ENCODE peak calls at places on chromosomes 1 and 21, in five cellular contexts. Z is H9, V is H1, Q is neuronal stem cell, T is mesenchymal stem cell. Y is an unnamed sample.

GRCh38 chr1:234212764-234213406 is 160.4 kb upstream of the COA6 start:
- DNase-seq in Z (peak), V (no peak), Q (no peak), T (no peak), Y (peak)

GRCh38 chr1:39829791-39830533 is 41.3 kb upstream of the BMP8B start:
- DNase-seq in Z (no peak), V (no peak), Q (no peak), T (peak), Y (peak)

GRCh38 chr1:192382758-192383157 is 66.0 kb downstream of the RGS21 start:
- DNase-seq in Z (no peak), V (no peak), Q (no peak), T (no peak), Y (peak)

GRCh38 chr1:7899741-7900140 is 40.9 kb downstream of the TNFRSF9 start:
- DNase-seq in Z (no peak), V (no peak), Q (no peak), T (peak), Y (no peak)

GRCh38 chr1:26317612-26318337 is at the start of gene CD52:
- DNase-seq in Z (peak), V (no peak), Q (no peak), T (no peak), Y (peak)

GRCh38 chr1:25700124-25700523 is 83.5 kb downstream of the MAN1C1 start:
- DNase-seq in Z (no peak), V (no peak), Q (no peak), T (peak), Y (no peak)

GRCh38 chr1:10943991-10944730 is 68.3 kb upstream of the TARDBP start:
- DNase-seq in Z (no peak), V (no peak), Q (no peak), T (peak), Y (no peak)

GRCh38 chr21:23601549-23601948 is 2005.7 kb downstream of the MRPL39 start:
- DNase-seq in Z (no peak), V (no peak), Q (no peak), T (no peak), Y (no peak)

GRCh38 chr1:181089777-181090505 is 1.4 kb downstream of the IER5 start:
- DNase-seq in Z (peak), V (peak), Q (no peak), T (peak), Y (peak)

GRCh38 chr21:41659791-41660560 is 106.9 kb downstream of the RIPK4 start:
- DNase-seq in Z (no peak), V (no peak), Q (no peak), T (no peak), Y (no peak)

DNA sequence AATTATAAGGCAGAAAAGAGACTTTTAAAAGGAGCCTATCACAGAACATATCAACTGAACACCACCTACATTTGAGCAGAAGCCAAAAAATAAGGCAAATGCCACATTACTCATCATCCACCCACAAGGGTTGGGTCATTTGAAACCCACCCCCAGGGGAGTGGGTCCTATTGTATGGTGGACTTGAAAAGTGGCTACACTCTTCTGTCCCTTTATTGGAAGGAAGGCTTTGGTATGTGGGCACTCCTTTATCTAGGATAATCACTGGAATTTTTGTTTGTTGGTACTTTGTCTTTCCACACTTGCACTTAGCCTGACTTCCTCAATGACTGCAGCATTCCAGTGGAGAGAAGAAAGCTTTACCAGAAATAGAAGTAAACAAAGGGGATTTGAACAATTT is 157.2 kb upstream of the COL11A1 start:
- DNase-seq in Z (no peak), V (no peak), Q (peak), T (peak), Y (no peak)
- H2BK15ac ChIP-seq in Z (no peak), V (no peak), Q (no peak), T (no peak), Y (no peak)

GRCh38 chr21:38925923-38926322 is 120.2 kb downstream of the ETS2 start:
- DNase-seq in Z (no peak), V (no peak), Q (no peak), T (peak), Y (no peak)
- H2BK15ac ChIP-seq in Z (no peak), V (no peak), Q (no peak), T (no peak), Y (no peak)

GRCh38 chr1:28910379-28911125 is 3.8 kb upstream of the EPB41 start:
- DNase-seq in Z (no peak), V (no peak), Q (no peak), T (no peak), Y (no peak)

GRCh38 chr1:28913786-28914227 is 562 bp upstream of the EPB41 start:
- DNase-seq in Z (no peak), V (no peak), Q (no peak), T (no peak), Y (no peak)

GRCh38 chr1:28917757-28918118 is 3.4 kb downstream of the EPB41 start:
- DNase-seq in Z (no peak), V (no peak), Q (no peak), T (no peak), Y (no peak)

GRCh38 chr1:28915036-28915895 is 897 bp downstream of the EPB41 start:
- DNase-seq in Z (peak), V (peak), Q (peak), T (peak), Y (peak)

DNA sequence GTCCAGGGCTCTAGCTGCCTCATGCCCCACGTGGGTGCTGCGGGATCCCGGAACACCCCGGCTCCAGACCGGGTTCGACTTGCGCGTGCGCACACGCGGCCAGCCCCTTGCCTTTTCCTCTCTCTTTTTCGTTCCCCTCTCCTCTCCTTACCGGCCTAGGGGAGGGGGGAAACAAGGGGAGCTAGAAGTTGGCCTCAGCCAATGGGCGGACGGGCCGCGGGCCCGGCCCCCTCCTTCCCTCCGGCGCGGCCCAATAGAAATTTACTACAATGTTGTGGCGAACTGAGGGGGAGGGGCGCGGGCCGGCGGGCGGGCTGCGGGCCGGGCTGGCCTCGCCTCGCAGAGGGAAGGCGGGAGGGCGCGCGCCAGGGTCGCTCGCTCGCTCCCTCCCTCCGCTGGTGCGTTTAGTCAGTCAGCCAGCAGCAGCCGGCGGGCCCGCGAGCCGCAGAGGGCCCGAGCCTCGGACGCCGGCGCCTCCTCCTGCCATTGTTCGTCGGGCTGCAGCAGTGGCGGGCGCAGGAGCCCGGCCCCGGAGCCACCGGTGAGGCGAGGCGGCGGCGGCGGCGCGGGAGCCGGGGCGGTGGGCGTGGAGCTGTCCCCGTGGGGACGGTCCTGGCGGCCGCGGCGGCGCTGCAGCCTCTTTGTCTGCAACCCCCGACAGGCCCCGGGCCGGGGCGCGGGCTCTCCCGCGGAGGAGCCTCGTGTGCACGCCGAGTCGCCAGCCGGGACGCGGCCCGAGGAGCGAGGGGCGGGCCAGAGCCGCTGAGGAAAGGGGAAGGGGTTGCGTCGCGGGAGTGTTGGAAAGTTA is at the start of gene EPB41:
- DNase-seq in Z (peak), V (peak), Q (peak), T (peak), Y (peak)
- H2BK15ac ChIP-seq in Z (no peak), V (peak), Q (no peak), T (peak), Y (no peak)

DNA sequence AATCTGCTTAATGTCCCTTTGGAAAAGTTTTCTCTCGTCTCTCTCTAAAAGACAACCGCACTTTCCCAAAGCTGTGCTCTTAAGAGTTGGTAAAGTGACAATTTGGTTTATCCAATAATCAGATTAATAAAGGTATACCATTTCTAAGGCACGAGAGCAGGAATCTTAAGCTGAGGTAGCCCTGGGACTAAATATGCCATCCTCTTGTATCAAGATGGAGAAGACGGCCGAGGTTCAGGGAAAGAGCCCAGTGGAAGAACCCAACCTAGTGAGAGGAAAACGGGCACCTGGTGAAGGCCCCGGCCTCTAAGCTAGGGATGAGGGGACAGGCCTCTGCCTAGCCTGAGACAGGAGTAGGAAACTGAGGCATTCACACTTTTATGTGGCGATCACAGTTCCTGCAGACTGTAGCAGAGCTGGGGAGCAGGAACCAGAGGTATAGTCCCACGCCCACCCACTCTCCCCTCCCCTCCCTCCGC is 334 bp upstream of the SARS1 start:
- DNase-seq in Z (no peak), V (no peak), Q (no peak), T (no peak), Y (no peak)
- H2BK15ac ChIP-seq in Z (no peak), V (peak), Q (no peak), T (no peak), Y (no peak)

DNA sequence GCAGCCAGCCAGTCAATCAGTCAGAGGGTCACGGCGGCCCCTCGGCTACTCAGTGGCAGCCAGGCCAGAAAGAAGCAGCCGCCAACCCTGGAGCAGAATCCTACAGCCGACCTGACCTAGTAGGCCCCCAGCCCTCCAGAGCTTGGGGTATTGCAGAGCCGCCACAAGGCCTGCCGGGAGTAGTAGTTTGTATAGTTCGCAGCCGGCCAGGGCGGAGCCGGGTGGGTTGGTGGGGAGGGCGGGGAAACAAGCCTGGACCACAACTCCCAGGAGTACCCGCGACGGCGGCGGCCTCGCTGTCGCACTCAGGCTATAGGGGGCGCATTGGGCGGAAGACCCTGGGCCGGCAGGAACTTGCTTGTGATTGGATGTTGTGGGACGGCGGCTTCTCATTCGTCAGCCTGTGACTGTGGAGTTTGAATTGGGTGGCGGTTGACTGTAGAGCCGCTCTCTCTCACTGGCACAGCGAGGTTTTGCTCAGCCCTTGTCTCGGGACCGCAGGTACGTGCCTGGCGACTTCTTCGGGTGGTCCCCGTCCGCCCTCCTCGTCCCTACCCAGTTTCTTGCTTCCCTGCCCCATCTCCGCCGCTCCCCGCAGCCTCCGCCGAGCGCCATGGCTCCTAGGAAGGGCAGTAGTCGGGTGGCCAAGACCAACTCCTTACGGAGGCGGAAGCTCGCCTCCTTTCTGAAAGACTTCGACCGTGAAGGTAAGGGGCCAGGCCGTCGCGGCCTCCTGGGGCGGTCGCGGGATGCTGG is at the start of gene CDCA8:
- DNase-seq in Z (peak), V (peak), Q (peak), T (peak), Y (peak)
- H2BK15ac ChIP-seq in Z (no peak), V (peak), Q (peak), T (peak), Y (no peak)

DNA sequence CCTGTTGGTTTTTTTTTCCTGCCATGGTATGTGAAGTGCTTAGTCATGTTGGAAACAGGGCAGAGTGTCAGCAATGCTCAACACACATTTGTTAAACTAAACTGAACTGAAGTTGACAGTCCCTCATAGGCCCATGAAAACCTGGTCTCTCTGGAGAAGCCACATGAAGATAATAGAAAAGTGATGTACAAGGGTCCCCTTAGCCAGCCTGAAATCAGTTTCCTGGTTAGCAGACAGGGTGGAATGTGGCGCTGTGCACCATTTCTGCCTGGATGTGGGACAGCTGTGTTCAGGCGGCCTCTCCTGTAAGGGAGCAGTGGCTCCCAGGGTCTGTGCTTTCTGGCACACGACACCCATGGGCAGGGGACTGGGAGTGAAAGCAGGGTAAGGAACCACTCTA is 9.9 kb upstream of the CHI3L1 start:
- DNase-seq in Z (peak), V (no peak), Q (no peak), T (no peak), Y (peak)
- H2BK15ac ChIP-seq in Z (no peak), V (no peak), Q (no peak), T (peak), Y (no peak)

GRCh38 chr1:32100359-32100758 is 7.5 kb upstream of the KPNA6 start:
- DNase-seq in Z (no peak), V (no peak), Q (no peak), T (no peak), Y (no peak)
- H2BK15ac ChIP-seq in Z (no peak), V (no peak), Q (no peak), T (no peak), Y (no peak)

DNA sequence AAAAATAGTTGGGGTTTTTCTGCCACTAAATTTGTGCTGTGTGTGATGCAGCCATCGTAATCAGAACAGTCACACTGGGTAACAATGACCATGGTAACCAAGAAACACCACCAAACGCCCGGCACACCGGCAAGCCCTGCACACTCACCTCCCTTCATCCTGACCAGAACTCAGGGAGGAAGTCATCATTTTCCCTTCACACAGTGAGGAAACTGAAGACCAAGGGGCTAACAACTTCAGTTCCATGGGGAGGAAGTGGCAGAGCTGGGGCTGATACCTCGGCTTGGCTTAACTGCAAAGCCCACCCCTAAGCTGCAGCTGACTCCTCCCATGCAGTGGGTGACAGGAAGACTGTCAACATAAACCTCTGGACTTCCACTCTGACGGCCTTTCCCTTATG is 69.3 kb upstream of the BCAR3 start:
- DNase-seq in Z (no peak), V (no peak), Q (no peak), T (no peak), Y (peak)
- H2BK15ac ChIP-seq in Z (no peak), V (no peak), Q (no peak), T (peak), Y (no peak)

DNA sequence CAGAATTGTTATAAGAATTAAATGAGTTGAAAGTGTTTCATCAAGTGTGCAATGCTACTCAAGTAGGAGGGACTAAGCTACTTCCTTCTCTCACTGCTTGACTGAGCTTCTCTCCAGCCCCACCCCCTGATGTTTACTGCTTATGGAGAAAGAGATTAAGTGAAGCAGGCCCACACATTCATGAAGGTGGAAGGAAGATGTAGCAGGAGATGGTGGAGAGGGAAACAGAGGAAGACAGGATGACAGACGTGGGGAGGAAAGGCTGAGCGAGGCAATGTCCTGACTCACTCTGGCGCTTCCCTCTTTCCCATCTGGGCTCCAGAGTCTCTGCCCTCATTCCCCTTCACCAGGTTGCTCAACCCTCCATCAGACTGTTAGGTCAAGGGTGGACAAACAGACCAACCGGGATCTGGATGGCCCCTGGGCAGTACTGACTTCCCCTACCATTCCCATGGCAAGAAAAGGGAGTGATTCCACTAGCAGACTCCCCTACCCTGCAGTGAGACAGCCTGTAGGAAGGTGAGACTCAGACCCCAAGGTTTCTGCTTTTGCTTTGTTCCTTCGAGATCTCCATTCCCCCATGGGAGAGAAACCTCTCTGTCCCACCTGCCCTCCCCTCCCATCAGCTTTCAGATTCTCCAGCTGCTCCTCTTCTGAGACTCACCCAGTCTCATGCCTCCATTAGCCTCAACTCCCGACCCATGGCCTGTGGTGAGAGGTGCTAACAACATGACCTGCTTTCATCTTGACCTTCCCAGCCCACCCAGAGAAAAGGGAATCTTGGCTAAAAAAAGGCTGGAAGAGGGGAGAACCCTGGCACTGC is 3.1 kb upstream of the ARHGEF2 start:
- DNase-seq in Z (no peak), V (no peak), Q (no peak), T (peak), Y (no peak)
- H2BK15ac ChIP-seq in Z (no peak), V (no peak), Q (no peak), T (peak), Y (no peak)

DNA sequence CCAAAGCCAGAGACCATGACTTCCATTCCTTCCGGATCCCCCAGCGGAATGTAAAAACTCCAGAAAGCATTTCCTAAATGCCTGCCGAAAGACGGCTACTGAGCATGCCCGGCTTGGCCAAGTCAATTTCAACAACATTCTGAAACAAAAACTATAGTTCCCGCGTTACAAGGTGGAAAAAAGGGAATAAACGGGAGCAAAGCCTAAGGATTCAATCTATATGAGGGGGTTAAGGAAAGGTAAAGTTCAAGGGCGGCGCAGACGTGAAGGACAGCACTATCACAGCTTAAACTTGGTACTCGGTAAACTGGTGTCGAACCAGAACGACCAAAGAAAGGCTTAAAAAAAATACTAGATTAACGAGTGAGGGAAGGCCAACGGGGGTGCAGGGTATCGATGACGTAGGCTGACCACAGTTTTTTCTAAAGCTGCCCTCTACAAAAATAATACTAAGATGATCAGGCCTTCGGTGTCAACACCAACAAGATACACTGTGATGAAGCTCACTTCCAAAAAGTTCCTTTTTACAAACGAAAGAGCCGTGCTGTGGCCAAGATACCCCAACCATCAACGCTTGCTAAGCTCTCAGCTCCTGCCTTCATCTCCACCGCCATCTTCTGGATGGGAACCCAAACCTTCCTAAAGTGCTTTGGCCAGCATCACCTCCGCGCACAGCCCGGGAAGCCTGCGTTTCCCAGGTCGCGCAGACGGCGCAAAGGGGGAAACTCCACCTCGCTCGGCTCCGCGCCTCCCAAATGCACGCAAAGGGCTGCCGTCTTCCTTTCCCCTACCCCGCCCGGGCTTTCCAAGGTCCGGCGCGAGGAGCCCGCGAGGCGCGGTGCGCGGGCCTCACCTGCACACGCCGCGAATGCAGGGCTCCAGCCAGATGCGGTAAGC is 730 bp downstream of the USP48 start:
- DNase-seq in Z (peak), V (no peak), Q (peak), T (peak), Y (peak)
- H2BK15ac ChIP-seq in Z (no peak), V (peak), Q (no peak), T (peak), Y (no peak)

Y was measured in mesendoderm.